ENCODE peak calls at places on chromosome X, in six cellular contexts. W is H1, M is H9, H is mesenchymal stem cell, L is IMR-90, R is neuronal stem cell. U is an unnamed sample.

GRCh38 chrX:12999422-12999821 is 24.5 kb downstream of the TMSB4X start:
- DNase-seq in W (no peak), M (no peak), H (no peak), L (peak), R (no peak), U (no peak)

GRCh38 chrX:156008915-156009314 is 11.4 kb downstream of the IL9R start:
- DNase-seq in W (no peak), M (no peak), H (peak), L (no peak), R (no peak), U (peak)

GRCh38 chrX:153821066-153821465 is 9.3 kb downstream of the PDZD4 start:
- DNase-seq in W (no peak), M (no peak), H (no peak), L (no peak), R (no peak), U (no peak)

GRCh38 chrX:10414872-10415703 is 205.3 kb downstream of the MID1 start:
- DNase-seq in W (no peak), M (no peak), H (peak), L (peak), R (no peak), U (no peak)

GRCh38 chrX:22109442-22109841 is 77.3 kb downstream of the PHEX start:
- DNase-seq in W (no peak), M (no peak), H (peak), L (peak), R (no peak), U (peak)

GRCh38 chrX:12309040-12309732 is 170.9 kb downstream of the FRMPD4 start:
- DNase-seq in W (no peak), M (no peak), H (no peak), L (no peak), R (no peak), U (no peak)

GRCh38 chrX:22314692-22315091 is 42.0 kb downstream of the CBLL2 start:
- DNase-seq in W (no peak), M (peak), H (peak), L (peak), R (no peak), U (peak)

GRCh38 chrX:77788050-77788449 is 2.0 kb upstream of the ATRX start:
- DNase-seq in W (no peak), M (no peak), H (peak), L (peak), R (no peak), U (peak)

GRCh38 chrX:17025903-17026302 is 79.4 kb downstream of the REPS2 start:
- DNase-seq in W (no peak), M (no peak), H (no peak), L (no peak), R (no peak), U (no peak)

GRCh38 chrX:152632445-152633097 is 5.1 kb upstream of the GABRQ start:
- DNase-seq in W (peak), M (peak), H (peak), L (peak), R (peak), U (peak)

GRCh38 chrX:11929476-11929875 is 171.4 kb downstream of the MSL3 start:
- DNase-seq in W (no peak), M (no peak), H (peak), L (no peak), R (no peak), U (no peak)

DNA sequence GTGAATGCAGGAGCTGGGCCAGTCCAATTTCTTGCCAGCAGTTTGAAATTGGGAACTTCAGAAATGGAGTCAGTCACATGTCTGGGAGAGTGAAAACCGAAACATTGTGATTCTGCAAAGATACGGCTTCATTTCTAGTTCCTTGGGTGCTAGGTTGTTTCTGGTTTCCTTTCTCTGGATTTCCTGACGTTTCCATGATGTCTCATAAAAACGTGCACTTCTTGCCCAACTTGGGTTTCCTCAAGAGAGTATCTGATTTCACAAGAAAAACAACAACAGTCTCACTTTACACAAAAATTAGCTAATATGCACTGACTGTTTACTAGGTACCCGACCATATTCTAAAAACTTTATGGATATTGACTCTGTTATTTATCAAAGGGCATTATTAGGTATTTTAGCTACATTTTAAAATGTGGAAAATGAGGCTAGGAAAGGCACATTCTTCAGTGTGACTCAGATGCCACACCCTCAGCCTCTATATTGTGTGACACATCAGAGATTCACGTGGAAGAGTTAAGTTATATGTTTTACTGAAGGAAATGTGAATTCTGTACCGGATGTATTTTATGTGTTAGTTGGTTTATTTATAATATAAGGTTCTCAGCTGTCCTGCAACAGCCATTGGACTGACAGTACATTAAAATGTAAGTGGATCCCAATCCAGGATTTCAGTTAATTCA is 225.0 kb upstream of the PUDP start:
- DNase-seq in W (no peak), M (no peak), H (peak), L (peak), R (no peak), U (no peak)
- H2BK15ac ChIP-seq in W (no peak), M (no peak), H (no peak), L (no peak), R (no peak), U (no peak)

GRCh38 chrX:375181-376036 is 11.3 kb downstream of the PPP2R3B start:
- DNase-seq in W (no peak), M (no peak), H (no peak), L (no peak), R (no peak), U (no peak)
- H3K18ac ChIP-seq in W (no peak), M (no peak), H (no peak), L (no peak), R (no peak), U (no peak)

GRCh38 chrX:41734530-41734929 is 10.5 kb downstream of the GPR82 start:
- DNase-seq in W (no peak), M (no peak), H (peak), L (peak), R (no peak), U (peak)

GRCh38 chrX:41737065-41737464 is 13.1 kb downstream of the GPR82 start:
- DNase-seq in W (no peak), M (no peak), H (no peak), L (no peak), R (no peak), U (no peak)

GRCh38 chrX:41730101-41730500 is 6.1 kb downstream of the GPR82 start:
- DNase-seq in W (no peak), M (no peak), H (peak), L (peak), R (no peak), U (no peak)

GRCh38 chrX:41732260-41732659 is 8.3 kb downstream of the GPR82 start:
- DNase-seq in W (no peak), M (no peak), H (no peak), L (no peak), R (no peak), U (no peak)

DNA sequence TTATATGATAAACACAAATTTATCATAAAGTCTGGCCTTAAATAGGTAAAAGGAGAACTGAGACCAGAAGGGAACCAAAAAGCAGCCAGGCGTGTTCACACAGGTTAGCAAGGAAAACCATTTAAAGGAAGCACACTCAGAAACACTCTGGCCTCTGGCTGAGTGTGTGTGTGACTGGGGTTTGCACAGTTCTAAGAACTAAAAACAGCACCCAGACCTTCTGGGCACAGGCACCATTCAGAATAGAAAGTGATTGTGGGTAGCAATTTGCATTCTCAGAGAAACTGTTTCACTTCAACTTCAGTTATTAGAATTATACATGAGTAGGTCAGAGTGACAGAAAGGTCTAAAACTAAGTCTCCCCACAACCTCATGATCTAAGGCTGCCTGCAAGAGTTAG is 10.0 kb downstream of the GPR82 start:
- DNase-seq in W (no peak), M (no peak), H (no peak), L (no peak), R (no peak), U (no peak)
- H3K27ac ChIP-seq in W (no peak), M (no peak), H (no peak), L (no peak), R (no peak), U (no peak)

GRCh38 chrX:149455934-149456333 is 49.2 kb downstream of the IDS start:
- DNase-seq in W (no peak), M (no peak), H (no peak), L (no peak), R (no peak), U (no peak)

GRCh38 chrX:149462849-149463248 is 42.3 kb downstream of the IDS start:
- DNase-seq in W (no peak), M (no peak), H (no peak), L (no peak), R (no peak), U (no peak)

GRCh38 chrX:149456476-149457245 is 48.4 kb downstream of the IDS start:
- DNase-seq in W (no peak), M (no peak), H (no peak), L (no peak), R (no peak), U (peak)

GRCh38 chrX:149461746-149462145 is 43.4 kb downstream of the IDS start:
- DNase-seq in W (no peak), M (no peak), H (no peak), L (no peak), R (no peak), U (no peak)
- H2BK15ac ChIP-seq in W (no peak), M (no peak), H (no peak), L (no peak), R (no peak), U (no peak)

DNA sequence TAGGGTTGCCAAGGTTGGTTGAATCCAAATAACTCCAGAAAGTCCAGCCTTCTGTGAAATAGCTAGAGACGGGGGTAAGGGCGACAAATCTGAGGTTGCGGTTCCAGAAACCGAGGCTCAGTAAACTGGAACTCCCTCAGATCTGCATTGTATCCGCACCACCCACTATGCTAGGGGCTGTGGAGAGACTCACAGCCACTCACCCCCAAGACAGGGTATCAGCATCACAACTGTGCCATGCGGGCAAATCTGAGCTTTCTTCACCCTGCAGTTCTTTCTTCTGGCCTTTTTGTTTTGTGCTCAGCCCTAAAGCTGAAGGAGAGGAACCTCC is 581 bp downstream of the CA5B start:
- DNase-seq in W (no peak), M (no peak), H (no peak), L (no peak), R (no peak), U (no peak)
- H3K18ac ChIP-seq in W (no peak), M (no peak), H (no peak), L (no peak), R (no peak), U (no peak)

GRCh38 chrX:120286733-120287512 is 24.3 kb downstream of the TMEM255A start:
- DNase-seq in W (no peak), M (no peak), H (no peak), L (no peak), R (no peak), U (no peak)

GRCh38 chrX:120282697-120283096 is 28.6 kb downstream of the TMEM255A start:
- DNase-seq in W (no peak), M (no peak), H (no peak), L (no peak), R (no peak), U (no peak)

GRCh38 chrX:120281761-120282160 is 29.5 kb downstream of the TMEM255A start:
- DNase-seq in W (no peak), M (no peak), H (no peak), L (no peak), R (no peak), U (no peak)

GRCh38 chrX:120281021-120281624 is 30.1 kb downstream of the TMEM255A start:
- DNase-seq in W (no peak), M (no peak), H (no peak), L (no peak), R (no peak), U (no peak)
- H3K27ac ChIP-seq in W (no peak), M (no peak), H (no peak), L (no peak), R (no peak), U (no peak)

GRCh38 chrX:47446971-47447370 is 36.1 kb downstream of the ZNF41 start:
- DNase-seq in W (no peak), M (no peak), H (no peak), L (no peak), R (no peak), U (no peak)
- H2BK15ac ChIP-seq in W (no peak), M (no peak), H (no peak), L (no peak), R (no peak), U (no peak)

GRCh38 chrX:46910415-46910814 is 1.8 kb upstream of the JADE3 start:
- DNase-seq in W (no peak), M (no peak), H (no peak), L (no peak), R (no peak), U (no peak)

GRCh38 chrX:46912673-46913491 is 661 bp downstream of the JADE3 start:
- DNase-seq in W (peak), M (peak), H (peak), L (peak), R (peak), U (peak)

GRCh38 chrX:46912098-46912672 is at the start of gene JADE3:
- DNase-seq in W (peak), M (peak), H (peak), L (peak), R (peak), U (peak)

GRCh38 chrX:46916273-46916672 is 4.1 kb downstream of the JADE3 start:
- DNase-seq in W (no peak), M (no peak), H (no peak), L (no peak), R (no peak), U (no peak)

GRCh38 chrX:46913710-46914109 is 1.5 kb downstream of the JADE3 start:
- DNase-seq in W (no peak), M (no peak), H (peak), L (peak), R (peak), U (peak)
- H3K18ac ChIP-seq in W (no peak), M (no peak), H (no peak), L (no peak), R (no peak), U (no peak)

DNA sequence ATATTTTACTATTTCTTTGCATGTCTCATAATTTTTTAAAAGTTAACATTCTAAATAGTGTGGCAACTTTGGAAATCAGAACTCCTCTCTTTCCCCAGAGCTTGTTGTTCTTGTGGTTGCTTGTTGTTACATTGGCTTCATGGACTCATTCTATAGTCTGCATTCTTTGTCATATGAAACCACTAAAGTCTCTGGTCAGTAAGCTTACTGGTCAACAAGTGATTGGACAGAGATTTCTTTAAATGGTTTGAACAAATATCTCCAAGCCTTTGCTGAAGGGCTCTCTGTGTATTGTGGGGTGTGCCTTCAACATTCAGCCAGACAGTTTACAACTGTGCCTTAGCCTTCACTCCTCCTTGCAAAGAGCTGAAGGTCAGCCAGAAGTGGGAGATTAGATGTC is 147.2 kb downstream of the OPHN1 start:
- DNase-seq in W (no peak), M (no peak), H (peak), L (peak), R (no peak), U (no peak)
- H3K27ac ChIP-seq in W (no peak), M (no peak), H (no peak), L (no peak), R (no peak), U (no peak)

U was measured in mesendoderm.